ENCODE peak calls at places on chromosomes 6 and 20, in six cellular contexts. F, S, D, O, K and L are unnamed samples.

GRCh38 chr6:158002249-158002950 is 20.7 kb downstream of the SYNJ2 start:
- DNase-seq in F (peak; percentile 83), S (no peak), D (no peak), O (no peak), K (no peak), L (peak; percentile 31)

GRCh38 chr6:25223421-25224052 is 55.6 kb upstream of the CARMIL1 start:
- DNase-seq in F (peak; percentile 52), S (peak; percentile 76), D (peak; percentile 56), O (peak; percentile 66), K (peak; percentile 59), L (peak; percentile 76)

GRCh38 chr6:130933712-130934200 is 106.5 kb downstream of the SMLR1 start:
- DNase-seq in F (no peak), S (peak; percentile 66), D (no peak), O (no peak), K (no peak), L (no peak)

GRCh38 chr6:96834070-96834469 is 3.2 kb downstream of the GPR63 start:
- DNase-seq in F (no peak), S (no peak), D (no peak), O (no peak), K (no peak), L (no peak)

GRCh38 chr6:53048431-53049195 is 16.6 kb upstream of the FBXO9 start:
- DNase-seq in F (peak; percentile 91), S (no peak), D (no peak), O (no peak), K (no peak), L (no peak)

GRCh38 chr6:160007581-160007980 is 38.7 kb downstream of the IGF2R start:
- DNase-seq in F (no peak), S (no peak), D (no peak), O (no peak), K (no peak), L (no peak)

GRCh38 chr6:52697903-52698302 is 27.0 kb downstream of the TMEM14A start:
- DNase-seq in F (peak; percentile 14), S (no peak), D (no peak), O (no peak), K (no peak), L (no peak)

GRCh38 chr6:51495806-51496380 is 591.5 kb downstream of the PKHD1 start:
- DNase-seq in F (no peak), S (no peak), D (no peak), O (no peak), K (no peak), L (no peak)

GRCh38 chr6:133055527-133055966 is 185.6 kb upstream of the EYA4 start:
- DNase-seq in F (no peak), S (no peak), D (no peak), O (no peak), K (no peak), L (no peak)

GRCh38 chr6:151493495-151494234 is at the start of gene CCDC170:
- DNase-seq in F (no peak), S (no peak), D (no peak), O (peak; percentile 38), K (peak; percentile 54), L (peak; percentile 68)

DNA sequence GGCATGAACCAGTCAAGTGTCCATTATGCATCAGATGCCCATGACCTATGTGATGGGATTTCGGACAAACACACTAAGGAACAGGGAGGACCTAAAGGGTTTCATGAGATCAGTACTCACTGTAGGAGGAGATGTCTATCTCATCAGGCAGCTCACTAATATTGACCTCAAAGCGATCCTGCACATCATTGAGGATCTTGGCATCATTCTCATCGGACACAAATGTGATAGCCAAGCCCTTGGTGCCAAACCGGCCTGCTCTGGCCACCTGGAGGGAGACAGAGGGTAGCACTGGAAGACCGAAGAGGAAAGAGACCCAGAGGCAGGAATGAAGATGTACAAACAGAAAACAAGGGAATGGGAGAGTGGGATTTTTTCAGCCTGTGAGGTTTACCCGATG is 1.9 kb downstream of the MCCD1 start:
- DNase-seq in F (no peak), S (no peak), D (no peak), O (no peak), K (no peak), L (no peak)
- H3K36me3 ChIP-seq in F (peaks cover 48% of the 10 kb centered on the region), S (peaks cover 64% of the 10 kb centered on the region), D (peaks cover 65% of the 10 kb centered on the region), O (peaks cover 50% of the 10 kb centered on the region), K (peaks cover 19% of the 10 kb centered on the region), L (no peaks in the 10 kb centered on the region)

DNA sequence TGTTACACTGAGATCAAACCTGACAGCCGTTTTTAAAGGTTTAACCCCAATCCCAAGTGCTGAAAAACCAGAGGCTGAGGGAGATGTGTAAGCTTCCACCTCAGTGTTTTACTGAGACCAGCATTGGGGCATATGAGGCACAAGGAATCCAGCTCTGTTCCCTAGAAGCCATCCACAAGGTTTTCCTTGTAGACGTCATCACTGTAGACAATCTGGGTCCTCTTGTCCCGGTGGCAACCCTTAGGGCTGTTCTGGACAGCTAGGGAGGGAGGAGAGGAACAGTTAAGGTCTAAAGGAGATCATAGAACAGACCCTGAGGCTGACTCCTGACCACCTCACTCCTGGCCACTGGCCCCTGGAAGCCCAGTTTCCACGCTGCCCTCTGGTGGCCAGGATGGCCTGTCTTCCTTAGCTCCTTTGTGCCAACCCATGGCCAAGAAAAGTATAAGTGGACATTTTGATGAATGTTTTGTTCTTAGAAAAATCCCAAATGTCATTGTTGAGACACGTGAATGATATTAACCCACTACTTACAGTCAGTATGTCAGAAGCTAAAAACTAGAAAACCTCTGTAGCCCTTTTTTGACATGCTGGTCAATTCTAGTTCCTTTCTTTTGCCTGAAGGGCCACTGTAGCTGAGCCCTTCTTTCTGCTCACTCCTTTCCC is 6.4 kb downstream of the CFB start:
- DNase-seq in F (peak; percentile 41), S (no peak), D (peak; percentile 31), O (peak; percentile 53), K (no peak), L (peak; percentile 67)
- H3K36me3 ChIP-seq in F (peaks cover 14% of the 10 kb centered on the region), S (peaks cover 50% of the 10 kb centered on the region), D (peaks cover 56% of the 10 kb centered on the region), O (peaks cover 43% of the 10 kb centered on the region), K (no peaks in the 10 kb centered on the region), L (peaks cover 2% of the 10 kb centered on the region)

DNA sequence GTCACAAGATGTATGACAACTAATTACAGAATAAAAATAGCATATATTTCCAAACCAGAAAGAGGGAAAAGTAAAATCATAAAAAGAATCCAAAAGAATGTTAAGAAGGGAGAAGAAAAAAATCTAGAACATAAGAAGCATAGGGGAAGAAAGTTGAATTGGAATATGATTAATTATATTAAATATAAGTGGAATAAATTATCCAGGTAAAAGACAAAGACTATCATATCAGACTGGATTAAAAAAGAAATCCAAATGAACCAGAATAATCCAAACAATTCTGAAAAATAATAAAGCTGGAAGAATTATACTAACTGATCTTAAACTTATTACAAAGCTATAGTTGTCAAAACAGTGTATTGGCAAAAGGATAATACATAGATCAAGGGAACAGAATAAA is 23.6 kb downstream of the CSNK2A1 start:
- DNase-seq in F (no peak), S (no peak), D (no peak), O (no peak), K (no peak), L (no peak)
- H3K36me3 ChIP-seq in F (peaks cover 5% of the 10 kb centered on the region), S (peaks cover 19% of the 10 kb centered on the region), D (peaks cover 24% of the 10 kb centered on the region), O (peaks cover 4% of the 10 kb centered on the region), K (no peaks in the 10 kb centered on the region), L (no peaks in the 10 kb centered on the region)

DNA sequence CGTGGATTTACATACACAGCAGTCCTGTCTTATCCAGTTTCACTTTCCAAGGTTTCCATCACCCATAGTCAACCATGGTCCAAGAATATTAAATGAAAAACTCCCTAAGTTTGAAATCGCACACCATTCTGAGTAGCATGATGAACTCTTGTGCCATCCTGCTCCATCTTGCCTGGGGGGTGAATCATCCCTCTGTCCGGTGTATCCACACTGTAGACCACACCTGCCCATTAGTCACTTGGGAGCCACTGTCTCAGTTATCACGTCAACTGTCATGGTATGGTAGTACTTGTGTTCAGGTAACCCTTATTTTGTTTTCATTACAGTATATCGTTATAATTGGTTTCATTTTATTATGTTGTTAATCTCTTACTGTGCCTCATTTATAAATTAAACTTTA is 38.5 kb downstream of the PTGIS start:
- DNase-seq in F (peak; percentile 84), S (no peak), D (no peak), O (no peak), K (no peak), L (no peak)
- H3K36me3 ChIP-seq in F (no peaks in the 10 kb centered on the region), S (peaks cover 62% of the 10 kb centered on the region), D (no peaks in the 10 kb centered on the region), O (peaks cover 9% of the 10 kb centered on the region), K (no peaks in the 10 kb centered on the region), L (no peaks in the 10 kb centered on the region)

DNA sequence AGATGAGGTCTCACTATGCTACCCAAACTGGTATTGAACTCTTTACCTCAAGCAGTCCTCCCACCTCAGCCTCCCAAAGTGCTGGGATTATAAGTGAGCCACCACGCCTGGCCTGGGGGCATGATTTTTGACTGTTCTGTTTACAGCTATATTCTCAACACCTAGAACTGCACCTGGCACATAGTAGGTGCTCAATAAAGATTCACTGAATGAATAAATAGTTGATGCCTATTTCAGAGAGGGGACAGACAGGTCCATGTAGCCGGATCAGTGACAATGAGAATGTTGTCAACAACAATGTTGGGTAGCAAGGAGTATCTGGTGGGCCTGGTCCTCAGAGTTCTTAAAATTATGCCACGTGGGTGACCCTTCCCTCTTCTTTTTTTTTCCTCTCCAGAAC is 8.9 kb downstream of the TRAF3IP2 start:
- DNase-seq in F (no peak), S (no peak), D (no peak), O (no peak), K (no peak), L (no peak)
- H3K36me3 ChIP-seq in F (peaks cover 14% of the 10 kb centered on the region), S (no peaks in the 10 kb centered on the region), D (no peaks in the 10 kb centered on the region), O (peaks cover 1% of the 10 kb centered on the region), K (no peaks in the 10 kb centered on the region), L (no peaks in the 10 kb centered on the region)

GRCh38 chr20:13778827-13779226 is 5.9 kb downstream of the ESF1 start:
- DNase-seq in F (no peak), S (no peak), D (no peak), O (no peak), K (no peak), L (no peak)
- H3K36me3 ChIP-seq in F (peaks cover 36% of the 10 kb centered on the region), S (peaks cover 48% of the 10 kb centered on the region), D (peaks cover 56% of the 10 kb centered on the region), O (peaks cover 18% of the 10 kb centered on the region), K (no peaks in the 10 kb centered on the region), L (no peaks in the 10 kb centered on the region)

GRCh38 chr20:62807444-62808210 is 3.0 kb downstream of the OGFR start:
- DNase-seq in F (no peak), S (no peak), D (no peak), O (no peak), K (no peak), L (no peak)
- H3K36me3 ChIP-seq in F (peaks cover 2% of the 10 kb centered on the region), S (peaks cover 59% of the 10 kb centered on the region), D (peaks cover 53% of the 10 kb centered on the region), O (peaks cover 14% of the 10 kb centered on the region), K (peaks cover 7% of the 10 kb centered on the region), L (no peaks in the 10 kb centered on the region)

GRCh38 chr6:139473239-139473701 is 98.8 kb upstream of the CITED2 start:
- DNase-seq in F (no peak), S (no peak), D (no peak), O (no peak), K (no peak), L (peak; percentile 56)
- H3K36me3 ChIP-seq in F (no peaks in the 10 kb centered on the region), S (no peaks in the 10 kb centered on the region), D (no peaks in the 10 kb centered on the region), O (no peaks in the 10 kb centered on the region), K (no peaks in the 10 kb centered on the region), L (no peaks in the 10 kb centered on the region)